ENCODE peak calls at places on chromosomes 5 and 9, in four cellular contexts. H is GM12878, J is K562, F is H1. W is an unnamed sample.

GRCh38 chr5:76766746-76767145 is 50.8 kb downstream of the F2R start:
- DNase-seq in H (no peak), J (no peak), F (no peak), W (peak)

GRCh38 chr9:34197756-34198711 is 19.2 kb downstream of the UBAP1 start:
- DNase-seq in H (no peak), J (no peak), F (no peak), W (no peak)

GRCh38 chr9:86098793-86099694 is at the start of gene GOLM1:
- DNase-seq in H (no peak), J (peak), F (no peak), W (peak)

GRCh38 chr5:136810198-136810823 is 445.0 kb upstream of the TRPC7 start:
- DNase-seq in H (no peak), J (no peak), F (no peak), W (peak)

GRCh38 chr9:84002344-84002743 is 21.7 kb downstream of the RMI1 start:
- DNase-seq in H (no peak), J (no peak), F (no peak), W (peak)

GRCh38 chr9:89661956-89662717 is 57.3 kb downstream of the GADD45G start:
- DNase-seq in H (no peak), J (peak), F (peak), W (peak)

GRCh38 chr9:124098141-124098905 is 86.8 kb downstream of the LHX2 start:
- DNase-seq in H (no peak), J (no peak), F (no peak), W (no peak)

GRCh38 chr9:136686794-136687711 is at the start of gene AGPAT2:
- DNase-seq in H (no peak), J (peak), F (no peak), W (peak)

GRCh38 chr9:77673912-77674791 is 26.0 kb upstream of the GNA14 start:
- DNase-seq in H (no peak), J (no peak), F (no peak), W (peak)

GRCh38 chr9:76701441-76702031 is 62.7 kb upstream of the PCA3 start:
- DNase-seq in H (no peak), J (no peak), F (no peak), W (no peak)

DNA sequence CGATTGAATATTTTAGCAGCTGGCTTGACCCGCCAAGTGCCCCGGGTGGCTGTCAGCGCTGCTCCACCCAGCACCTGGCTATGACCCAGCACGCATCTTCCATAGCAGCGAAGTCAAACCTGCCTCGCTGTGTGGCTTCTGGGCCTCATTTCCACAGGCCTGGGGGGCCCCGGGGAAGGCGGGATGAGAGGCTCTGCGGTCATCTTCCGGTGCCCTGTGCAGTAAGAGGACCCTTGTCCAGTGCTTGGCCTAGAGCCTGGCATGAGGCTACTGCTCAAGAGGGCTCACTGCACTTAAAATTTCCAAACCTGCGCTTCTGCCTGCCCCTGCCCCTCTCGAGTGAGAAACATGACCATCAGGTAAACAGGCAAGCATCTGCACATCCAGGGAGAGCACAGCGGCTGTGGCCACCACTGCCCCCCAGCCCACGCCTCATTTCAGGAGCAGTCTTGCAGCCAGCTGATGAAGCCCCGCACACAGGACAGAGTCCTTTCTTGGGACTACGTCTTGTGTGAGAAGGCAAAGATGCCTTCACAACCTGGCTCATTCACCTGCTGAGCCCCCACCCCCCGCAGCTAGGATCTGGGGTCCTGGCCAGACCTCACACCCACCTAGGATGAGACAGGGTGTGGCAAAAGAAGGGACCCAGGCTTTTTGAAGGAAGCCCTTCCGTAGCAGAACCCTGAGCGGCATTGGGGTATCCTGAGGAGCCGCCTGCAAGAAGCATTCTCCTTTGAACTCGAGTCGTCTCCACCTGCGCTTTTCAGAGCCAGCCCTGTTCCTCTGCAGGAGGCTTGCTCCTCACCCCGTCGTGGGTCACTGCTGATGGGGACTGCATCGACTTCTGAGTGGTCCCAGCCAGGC is 69.4 kb upstream of the UNC5A start:
- DNase-seq in H (no peak), J (no peak), F (no peak), W (no peak)
- TF ChIP-seq CHD1 in H (no peak), J (no peak), F (no peak), W (no peak)

DNA sequence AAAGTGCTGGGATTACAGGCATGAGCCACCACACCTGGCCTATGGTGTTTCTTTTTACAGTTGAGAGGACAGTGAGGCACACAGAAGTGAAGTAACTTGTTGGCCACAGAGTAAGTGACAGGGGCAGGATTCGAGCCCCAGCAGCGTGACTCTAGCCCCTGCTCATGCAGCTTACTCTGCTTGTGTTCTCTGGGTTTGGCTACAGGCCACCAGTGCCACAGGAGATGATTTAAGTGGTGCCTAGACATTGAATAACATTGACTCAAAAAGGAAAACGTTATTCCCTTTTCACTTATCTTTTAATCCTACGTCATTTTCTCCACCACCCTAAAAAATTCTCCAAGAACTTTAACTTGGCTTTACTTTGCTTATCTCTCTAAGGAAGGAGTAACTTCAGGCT is 61.4 kb downstream of the SNX24 start:
- DNase-seq in H (no peak), J (no peak), F (no peak), W (peak)
- H3K9ac ChIP-seq in H (no peak), J (no peak), F (no peak), W (no peak)

GRCh38 chr9:114629563-114630090 is 18.5 kb downstream of the TMEM268 start:
- DNase-seq in H (no peak), J (no peak), F (no peak), W (peak)

GRCh38 chr9:114621975-114622609 is 11.0 kb downstream of the TMEM268 start:
- DNase-seq in H (no peak), J (no peak), F (no peak), W (peak)

GRCh38 chr9:114627553-114627952 is 16.5 kb downstream of the TMEM268 start:
- DNase-seq in H (no peak), J (no peak), F (no peak), W (no peak)

GRCh38 chr9:114624656-114625055 is 13.6 kb downstream of the TMEM268 start:
- DNase-seq in H (no peak), J (no peak), F (no peak), W (no peak)

GRCh38 chr9:114626415-114627029 is 15.4 kb downstream of the TMEM268 start:
- DNase-seq in H (no peak), J (no peak), F (no peak), W (no peak)
- TF ChIP-seq CHD1 in H (no peak), J (no peak), F (no peak), W (no peak)

GRCh38 chr9:97857603-97858392 is 4.8 kb downstream of the FOXE1 start:
- DNase-seq in H (no peak), J (no peak), F (no peak), W (no peak)
- H3K9ac ChIP-seq in H (no peak), J (no peak), F (no peak), W (no peak)

GRCh38 chr9:125650271-125650737 is 56.7 kb downstream of the MAPKAP1 start:
- DNase-seq in H (peak), J (no peak), F (no peak), W (peak)
- TF ChIP-seq CHD1 in H (no peak), J (no peak), F (no peak), W (no peak)

DNA sequence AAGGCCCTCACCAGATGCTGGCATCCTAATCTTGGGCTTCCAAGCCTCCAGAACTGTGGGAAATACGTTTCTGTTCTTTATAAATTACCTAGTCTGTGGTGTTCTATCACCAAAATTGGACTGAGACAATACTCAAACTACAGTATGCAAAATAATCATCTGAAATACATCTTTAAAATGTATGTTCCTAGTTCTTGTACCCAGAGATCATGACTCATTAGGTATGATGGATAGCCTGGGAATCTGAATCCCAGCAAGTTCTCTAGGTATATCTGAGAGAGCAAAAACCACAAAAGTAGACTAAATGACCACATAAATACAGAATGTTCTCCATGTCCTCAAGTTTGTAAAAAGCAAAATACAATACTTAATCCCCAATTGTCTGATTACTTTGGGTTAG is 166.3 kb downstream of the YIPF5 start:
- DNase-seq in H (no peak), J (no peak), F (no peak), W (peak)
- H3K9ac ChIP-seq in H (no peak), J (no peak), F (no peak), W (no peak)

DNA sequence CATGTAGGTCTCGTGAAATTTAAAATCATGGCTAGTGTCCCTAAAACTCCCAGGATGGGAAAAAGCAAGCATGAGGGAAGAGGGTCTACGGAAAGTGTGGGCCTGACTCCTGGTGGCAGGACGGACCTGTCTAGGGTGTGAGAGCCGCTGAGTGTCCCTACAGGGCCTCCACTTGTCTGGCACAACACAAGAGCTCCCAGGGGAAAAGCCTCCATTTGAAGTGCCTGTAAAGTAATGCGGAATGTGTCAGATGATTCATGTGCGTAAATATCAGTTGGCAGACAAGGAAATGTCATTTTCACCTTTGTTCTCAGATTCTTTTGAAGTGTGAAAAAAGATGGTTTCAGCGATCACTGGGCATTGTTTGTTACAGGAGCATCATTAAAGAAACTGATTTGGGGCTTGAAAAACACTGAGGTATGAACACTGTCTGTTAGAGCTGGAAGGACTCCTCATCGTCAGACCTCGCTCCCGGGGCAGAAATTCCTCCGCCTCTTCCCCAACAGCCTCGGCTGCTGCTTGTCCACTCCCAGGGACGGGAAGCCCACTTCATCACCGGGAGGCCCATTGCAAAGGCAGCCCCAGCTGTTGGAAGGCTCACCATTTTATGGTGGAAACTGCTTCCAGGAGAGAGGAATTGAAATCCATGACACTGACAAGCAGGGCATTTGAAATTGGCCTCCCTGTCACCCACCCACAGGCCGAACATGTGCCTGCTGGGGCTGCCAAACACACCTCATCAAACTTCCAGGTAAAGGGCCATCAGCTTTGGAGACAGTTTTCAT is 240.8 kb downstream of the FSTL4 start:
- DNase-seq in H (no peak), J (no peak), F (no peak), W (no peak)
- TF ChIP-seq CHD1 in H (no peak), J (no peak), F (no peak), W (no peak)

DNA sequence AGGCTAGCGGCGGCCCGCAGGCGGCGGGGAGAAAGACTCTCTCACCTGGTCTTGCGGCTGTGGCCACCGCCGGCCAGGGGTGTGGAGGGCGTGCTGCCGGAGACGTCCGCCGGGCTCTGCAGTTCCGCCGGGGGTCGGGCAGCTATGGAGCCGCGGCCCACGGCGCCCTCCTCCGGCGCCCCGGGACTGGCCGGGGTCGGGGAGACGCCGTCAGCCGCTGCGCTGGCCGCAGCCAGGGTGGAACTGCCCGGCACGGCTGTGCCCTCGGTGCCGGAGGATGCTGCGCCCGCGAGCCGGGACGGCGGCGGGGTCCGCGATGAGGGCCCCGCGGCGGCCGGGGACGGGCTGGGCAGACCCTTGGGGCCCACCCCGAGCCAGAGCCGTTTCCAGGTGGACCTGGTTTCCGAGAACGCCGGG is 253 bp downstream of the SLC12A2 start:
- DNase-seq in H (no peak), J (no peak), F (no peak), W (peak)
- H3K9ac ChIP-seq in H (peak), J (peak), F (peak), W (peak)

DNA sequence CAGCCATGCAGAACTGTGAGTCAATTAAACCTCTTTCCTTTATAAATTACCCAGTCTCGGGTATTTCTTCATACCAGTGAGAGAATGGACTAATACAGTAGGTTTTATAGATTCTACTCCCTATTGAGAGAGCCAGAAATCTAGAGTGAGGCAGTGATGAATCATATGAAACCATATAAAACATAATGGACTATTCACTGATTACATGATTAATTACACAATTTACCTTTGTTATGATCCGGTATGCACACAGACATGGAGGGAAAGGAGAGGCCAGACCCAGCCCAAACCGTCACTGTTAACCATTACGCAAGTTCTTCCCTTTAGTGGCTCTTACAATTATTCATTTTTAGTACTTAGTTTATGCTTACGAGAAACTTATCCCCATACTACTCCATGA is 205.0 kb downstream of the DNAH5 start:
- DNase-seq in H (no peak), J (no peak), F (no peak), W (no peak)
- TF ChIP-seq CHD1 in H (no peak), J (no peak), F (no peak), W (no peak)

W was measured in IMR-90.